ENCODE peak calls at places on chromosomes 7 and 10, in eight cellular contexts. E is GM12891, N is HCT116, Y is K562, V is esophagus muscularis mucosa, Q is Panc1, P is stomach, R is upper lobe of left lung. U is an unnamed sample.

GRCh38 chr10:11285171-11285570 is 267.5 kb downstream of the CELF2 start:
- DNase-seq in E (no peak), N (no peak), Y (no peak), V (no peak), Q (no peak), P (no peak), R (no peak), U (no peak)

GRCh38 chr10:74377476-74377875 is 226.5 kb downstream of the ADK start:
- DNase-seq in E (no peak), N (no peak), Y (no peak), V (no peak), Q (no peak), P (no peak), R (no peak), U (no peak)

GRCh38 chr7:46143949-46144917 is 223.2 kb upstream of the IGFBP3 start:
- DNase-seq in E (no peak), N (no peak), Y (no peak), V (no peak), Q (no peak), P (no peak), R (no peak), U (no peak)

GRCh38 chr7:82810558-82811259 is 352.0 kb downstream of the PCLO start:
- DNase-seq in E (no peak), N (peak), Y (peak), V (no peak), Q (peak), P (no peak), R (no peak), U (no peak)

GRCh38 chr10:118166951-118167350 is 120.2 kb upstream of the RAB11FIP2 start:
- DNase-seq in E (no peak), N (no peak), Y (no peak), V (no peak), Q (no peak), P (no peak), R (no peak), U (no peak)

GRCh38 chr7:29194206-29194593 is 375 bp upstream of the CHN2 start:
- DNase-seq in E (no peak), N (no peak), Y (no peak), V (no peak), Q (no peak), P (peak), R (no peak), U (no peak)

GRCh38 chr7:18638594-18639452 is 143.3 kb downstream of the HDAC9 start:
- DNase-seq in E (no peak), N (no peak), Y (no peak), V (no peak), Q (no peak), P (no peak), R (no peak), U (no peak)

GRCh38 chr10:63573068-63573697 is 52.0 kb downstream of the REEP3 start:
- DNase-seq in E (no peak), N (no peak), Y (no peak), V (no peak), Q (no peak), P (no peak), R (no peak), U (no peak)

GRCh38 chr10:89283988-89284475 is 17.8 kb upstream of the IFIT2 start:
- DNase-seq in E (no peak), N (no peak), Y (no peak), V (no peak), Q (no peak), P (no peak), R (no peak), U (peak)

GRCh38 chr10:100749309-100750217 is 4.2 kb downstream of the PAX2 start:
- DNase-seq in E (no peak), N (no peak), Y (no peak), V (no peak), Q (no peak), P (no peak), R (no peak), U (no peak)

GRCh38 chr7:143512488-143513340 is 35.0 kb downstream of the TAS2R41 start:
- DNase-seq in E (no peak), N (no peak), Y (no peak), V (no peak), Q (no peak), P (no peak), R (no peak), U (no peak)

GRCh38 chr7:137402535-137403258 is 59.2 kb upstream of the PTN start:
- DNase-seq in E (no peak), N (no peak), Y (no peak), V (peak), Q (no peak), P (no peak), R (no peak), U (no peak)

GRCh38 chr7:99395616-99396327 is 12.6 kb downstream of the PDAP1 start:
- DNase-seq in E (no peak), N (no peak), Y (no peak), V (no peak), Q (no peak), P (no peak), R (no peak), U (no peak)
- TF ChIP-seq POLR2AphosphoS5 in E (peak), N (peak), Y (no peak), V (no peak), Q (no peak), P (no peak), R (no peak), U (no peak)

GRCh38 chr7:48110868-48111267 is 21.8 kb downstream of the UPP1 start:
- DNase-seq in E (no peak), N (no peak), Y (no peak), V (peak), Q (no peak), P (no peak), R (no peak), U (no peak)

GRCh38 chr7:48106906-48107659 is 18.0 kb downstream of the UPP1 start:
- DNase-seq in E (no peak), N (no peak), Y (no peak), V (peak), Q (no peak), P (no peak), R (no peak), U (no peak)

GRCh38 chr7:48109848-48110663 is 21.0 kb downstream of the UPP1 start:
- DNase-seq in E (peak), N (peak), Y (peak), V (peak), Q (peak), P (peak), R (peak), U (peak)

GRCh38 chr7:48108959-48109847 is 20.1 kb downstream of the UPP1 start:
- DNase-seq in E (no peak), N (no peak), Y (no peak), V (peak), Q (no peak), P (no peak), R (no peak), U (no peak)

DNA sequence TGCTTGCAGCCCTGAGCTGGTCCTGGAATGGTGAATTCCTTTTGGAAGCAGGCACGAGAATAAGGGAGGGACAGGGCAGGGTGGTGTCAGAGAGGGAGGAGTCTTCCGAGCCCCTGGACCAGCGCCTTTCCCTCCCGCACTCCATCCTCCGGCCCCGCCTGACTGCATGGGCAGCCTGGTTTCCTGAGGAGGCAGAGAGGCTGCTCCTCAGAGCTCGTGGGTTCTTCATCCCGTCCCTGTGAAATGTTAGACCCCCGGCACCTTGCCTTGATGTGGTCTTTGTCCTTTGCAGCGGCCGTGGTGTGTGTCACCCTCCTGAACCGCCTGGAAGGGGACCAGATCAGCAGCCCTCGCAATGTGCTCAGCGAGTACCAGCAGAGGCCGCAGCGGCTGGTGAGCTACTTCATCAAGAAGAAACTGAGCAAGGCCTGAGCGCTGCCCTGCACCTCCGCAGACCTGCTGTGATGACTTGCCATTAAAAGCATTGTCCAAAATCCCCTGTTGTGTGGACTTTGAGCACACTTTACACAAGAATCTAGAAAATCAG is 18.9 kb downstream of the UPP1 start:
- DNase-seq in E (no peak), N (no peak), Y (no peak), V (peak), Q (no peak), P (no peak), R (no peak), U (no peak)
- TF ChIP-seq POLR2AphosphoS5 in E (no peak), N (no peak), Y (no peak), V (no peak), Q (no peak), P (no peak), R (no peak), U (no peak)

GRCh38 chr7:115008465-115009114 is 86.7 kb downstream of the MDFIC start:
- DNase-seq in E (no peak), N (no peak), Y (no peak), V (peak), Q (no peak), P (no peak), R (peak), U (peak)
- TF ChIP-seq POLR2AphosphoS5 in E (no peak), N (no peak), Y (no peak), V (peak), Q (no peak), P (peak), R (peak), U (no peak)

GRCh38 chr7:157839672-157840167 is 502.9 kb downstream of the DNAJB6 start:
- DNase-seq in E (no peak), N (no peak), Y (no peak), V (no peak), Q (no peak), P (no peak), R (no peak), U (no peak)
- TF ChIP-seq POLR2AphosphoS5 in E (no peak), N (no peak), Y (no peak), V (no peak), Q (no peak), P (no peak), R (no peak), U (no peak)

GRCh38 chr10:31679931-31680330 is 248.7 kb downstream of the ARHGAP12 start:
- DNase-seq in E (no peak), N (no peak), Y (no peak), V (no peak), Q (no peak), P (no peak), R (no peak), U (no peak)

GRCh38 chr10:31675726-31676125 is 252.9 kb downstream of the ARHGAP12 start:
- DNase-seq in E (no peak), N (no peak), Y (no peak), V (no peak), Q (no peak), P (no peak), R (no peak), U (no peak)

GRCh38 chr10:31678573-31679122 is 250.0 kb downstream of the ARHGAP12 start:
- DNase-seq in E (no peak), N (no peak), Y (no peak), V (no peak), Q (no peak), P (no peak), R (no peak), U (no peak)

GRCh38 chr10:31677198-31678138 is 251.2 kb downstream of the ARHGAP12 start:
- DNase-seq in E (no peak), N (no peak), Y (no peak), V (no peak), Q (no peak), P (no peak), R (no peak), U (no peak)

GRCh38 chr10:31678139-31678536 is 250.5 kb downstream of the ARHGAP12 start:
- DNase-seq in E (no peak), N (no peak), Y (no peak), V (no peak), Q (no peak), P (no peak), R (no peak), U (no peak)
- TF ChIP-seq POLR2AphosphoS5 in E (no peak), N (no peak), Y (no peak), V (no peak), Q (no peak), P (no peak), R (peak), U (no peak)

GRCh38 chr7:37131855-37132254 is 316.8 kb downstream of the ELMO1 start:
- DNase-seq in E (no peak), N (no peak), Y (no peak), V (no peak), Q (no peak), P (no peak), R (no peak), U (no peak)

GRCh38 chr7:37128644-37129043 is 320.0 kb downstream of the ELMO1 start:
- DNase-seq in E (no peak), N (no peak), Y (no peak), V (no peak), Q (no peak), P (no peak), R (no peak), U (no peak)
- TF ChIP-seq POLR2AphosphoS5 in E (no peak), N (no peak), Y (no peak), V (peak), Q (no peak), P (peak), R (no peak), U (no peak)

GRCh38 chr7:15174470-15174869 is 271.9 kb upstream of the DGKB start:
- DNase-seq in E (no peak), N (no peak), Y (no peak), V (no peak), Q (no peak), P (no peak), R (no peak), U (no peak)
- TF ChIP-seq POLR2AphosphoS5 in E (no peak), N (no peak), Y (no peak), V (no peak), Q (no peak), P (no peak), R (no peak), U (no peak)

GRCh38 chr7:100429637-100430449 is at the start of gene MEPCE:
- DNase-seq in E (peak), N (peak), Y (peak), V (peak), Q (peak), P (peak), R (peak), U (peak)
- TF ChIP-seq POLR2AphosphoS5 in E (no peak), N (no peak), Y (no peak), V (no peak), Q (peak), P (no peak), R (peak), U (no peak)

U was measured in breast epithelium.